ENCODE peak calls at places on chromosomes 13 and 19, in six cellular contexts. F, A, P, N, Z and J are unnamed samples.

GRCh38 chr19:6711078-6711361 is 9.4 kb downstream of the C3 start:
- DNase-seq in Z (no peak), P (no peak), F (no peak), A (no peak), N (no peak), J (no peak)

GRCh38 chr13:65784088-65784816 is 1445.9 kb downstream of the PCDH9 start:
- DNase-seq in A (no peak), F (no peak), N (no peak), P (no peak), Z (no peak), J (no peak)

GRCh38 chr13:74768521-74769090 is 634.4 kb upstream of the KLF12 start:
- DNase-seq in P (no peak), F (no peak), A (no peak), Z (no peak), N (no peak), J (no peak)

GRCh38 chr13:43697323-43697722 is 89.4 kb downstream of the ENOX1 start:
- DNase-seq in F (no peak), P (no peak), Z (no peak), A (no peak), N (no peak), J (no peak)

GRCh38 chr13:87669379-87669978 is 1.7 kb upstream of the SLITRK5 start:
- DNase-seq in N (no peak), P (peak), F (peak), A (peak), Z (no peak), J (peak)

GRCh38 chr19:50724522-50725217 is 1.5 kb downstream of the CLEC11A start:
- DNase-seq in N (peak), F (peak), Z (peak), A (peak), P (peak), J (peak)

GRCh38 chr13:112144616-112145220 is 77.8 kb downstream of the SOX1 start:
- DNase-seq in P (no peak), N (no peak), Z (no peak), A (no peak), F (no peak), J (no peak)

GRCh38 chr13:52361225-52361624 is 44.7 kb downstream of the THSD1 start:
- DNase-seq in F (no peak), P (no peak), A (no peak), N (no peak), Z (no peak), J (no peak)

GRCh38 chr13:49435992-49436391 is 7.9 kb downstream of the CAB39L start:
- DNase-seq in P (peak), N (no peak), Z (no peak), F (no peak), A (no peak), J (no peak)

GRCh38 chr19:3515891-3516422 is 9.8 kb downstream of the FZR1 start:
- DNase-seq in N (no peak), F (no peak), P (peak), A (no peak), Z (no peak), J (no peak)

GRCh38 chr13:22454586-22454985 is 726.2 kb upstream of the SGCG start:
- DNase-seq in Z (no peak), F (peak), A (peak), N (peak), P (no peak), J (peak)

GRCh38 chr19:31499826-31500539 is 150.7 kb upstream of the TSHZ3 start:
- DNase-seq in N (no peak), P (no peak), F (no peak), Z (no peak), A (no peak), J (no peak)

GRCh38 chr19:46350029-46350757 is 3.3 kb downstream of the PPP5C start:
- DNase-seq in P (no peak), Z (no peak), A (no peak), N (no peak), F (no peak), J (no peak)

GRCh38 chr19:30577551-30578090 is 205.4 kb downstream of the ZNF536 start:
- DNase-seq in Z (no peak), P (no peak), A (no peak), N (no peak), F (no peak), J (no peak)

GRCh38 chr19:1942078-1942933 is 1.3 kb downstream of the CSNK1G2 start:
- DNase-seq in Z (peak), P (peak), A (peak), F (peak), N (no peak), J (peak)

GRCh38 chr19:16324384-16325160 is at the start of gene KLF2:
- DNase-seq in Z (peak), N (no peak), A (peak), P (peak), F (peak), J (peak)

GRCh38 chr13:34371645-34372044 is 553.7 kb downstream of the RFC3 start:
- DNase-seq in N (no peak), P (no peak), F (no peak), A (no peak), Z (no peak), J (no peak)

GRCh38 chr13:27117158-27117557 is 54.5 kb downstream of the USP12 start:
- DNase-seq in Z (no peak), N (no peak), A (no peak), P (peak), F (no peak), J (no peak)

GRCh38 chr13:112892759-112893569 is 76.0 kb upstream of the MCF2L start:
- DNase-seq in A (no peak), P (no peak), F (no peak), N (no peak), Z (peak), J (no peak)

GRCh38 chr19:16367269-16367683 is 42.6 kb downstream of the KLF2 start:
- DNase-seq in Z (no peak), N (no peak), F (no peak), A (no peak), P (no peak), J (no peak)

GRCh38 chr19:38977445-38978314 is 2.1 kb upstream of the FBXO17 start:
- DNase-seq in P (peak), F (peak), Z (no peak), A (no peak), N (no peak), J (no peak)

GRCh38 chr13:33204130-33204927 is 81.2 kb downstream of the STARD13 start:
- DNase-seq in F (peak), A (no peak), Z (no peak), P (peak), N (no peak), J (no peak)

GRCh38 chr19:47573076-47574026 is at the start of gene ZNF541:
- DNase-seq in P (peak), F (no peak), Z (no peak), A (no peak), N (no peak), J (peak)

GRCh38 chr13:51258612-51259358 is 36.6 kb downstream of the FAM124A start:
- DNase-seq in A (no peak), Z (no peak), N (no peak), P (no peak), F (no peak), J (peak)

GRCh38 chr19:15147090-15147489 is 39.9 kb downstream of the SYDE1 start:
- DNase-seq in Z (no peak), A (no peak), P (no peak), N (no peak), F (no peak), J (no peak)

GRCh38 chr13:94195715-94196114 is 283.8 kb downstream of the DCT start:
- DNase-seq in Z (no peak), A (no peak), P (peak), N (no peak), F (peak), J (no peak)

GRCh38 chr19:55679343-55680257 is 4.6 kb downstream of the EPN1 start:
- DNase-seq in P (peak), A (no peak), F (no peak), N (no peak), Z (no peak), J (no peak)

GRCh38 chr19:47446534-47447469 is 24.9 kb downstream of the SLC8A2 start:
- DNase-seq in F (peak), A (peak), N (peak), P (no peak), Z (no peak), J (no peak)

GRCh38 chr19:485122-485521 is 11.2 kb upstream of the MADCAM1 start:
- DNase-seq in Z (no peak), F (no peak), A (no peak), N (no peak), P (no peak), J (no peak)
- H3K14ac ChIP-seq in Z (peak), F (peak), A (no peak), N (no peak), P (no peak), J (no peak)

DNA sequence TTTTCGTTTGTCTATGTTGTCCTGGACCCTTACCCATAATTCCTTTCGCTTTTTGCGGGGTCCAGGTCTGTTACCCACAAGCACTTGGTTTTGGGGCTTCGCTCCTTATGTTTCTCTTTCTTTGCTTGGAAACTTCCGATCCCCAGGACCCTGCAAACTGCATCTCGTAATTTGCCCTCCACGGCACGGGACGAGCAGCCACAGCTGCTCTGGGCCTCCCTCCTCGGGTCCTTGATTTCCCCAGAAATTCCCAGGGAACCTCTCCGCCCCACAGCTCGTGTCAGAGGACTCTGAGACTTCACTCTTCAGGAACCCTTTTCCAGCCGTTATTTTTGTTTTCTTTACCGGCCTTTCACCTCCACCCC is 599 bp downstream of the SNRNP70 start:
- DNase-seq in Z (no peak), N (no peak), A (no peak), P (no peak), F (no peak), J (no peak)
- H3K27ac ChIP-seq in Z (peak), N (peak), A (no peak), P (peak), F (peak), J (peak)

GRCh38 chr13:108777421-108778420 is 148.3 kb downstream of the MYO16 start:
- DNase-seq in P (peak), N (peak), F (peak), A (peak), Z (peak), J (no peak)
- H2BK120ac ChIP-seq in P (peak), N (no peak), F (no peak), A (no peak), Z (no peak), J (peak)

GRCh38 chr13:81781471-81781870 is 1440.5 kb upstream of the SPRY2 start:
- DNase-seq in A (no peak), P (no peak), N (no peak), F (no peak), Z (no peak), J (no peak)
- H3K14ac ChIP-seq in A (no peak), P (no peak), N (no peak), F (no peak), Z (no peak), J (no peak)

DNA sequence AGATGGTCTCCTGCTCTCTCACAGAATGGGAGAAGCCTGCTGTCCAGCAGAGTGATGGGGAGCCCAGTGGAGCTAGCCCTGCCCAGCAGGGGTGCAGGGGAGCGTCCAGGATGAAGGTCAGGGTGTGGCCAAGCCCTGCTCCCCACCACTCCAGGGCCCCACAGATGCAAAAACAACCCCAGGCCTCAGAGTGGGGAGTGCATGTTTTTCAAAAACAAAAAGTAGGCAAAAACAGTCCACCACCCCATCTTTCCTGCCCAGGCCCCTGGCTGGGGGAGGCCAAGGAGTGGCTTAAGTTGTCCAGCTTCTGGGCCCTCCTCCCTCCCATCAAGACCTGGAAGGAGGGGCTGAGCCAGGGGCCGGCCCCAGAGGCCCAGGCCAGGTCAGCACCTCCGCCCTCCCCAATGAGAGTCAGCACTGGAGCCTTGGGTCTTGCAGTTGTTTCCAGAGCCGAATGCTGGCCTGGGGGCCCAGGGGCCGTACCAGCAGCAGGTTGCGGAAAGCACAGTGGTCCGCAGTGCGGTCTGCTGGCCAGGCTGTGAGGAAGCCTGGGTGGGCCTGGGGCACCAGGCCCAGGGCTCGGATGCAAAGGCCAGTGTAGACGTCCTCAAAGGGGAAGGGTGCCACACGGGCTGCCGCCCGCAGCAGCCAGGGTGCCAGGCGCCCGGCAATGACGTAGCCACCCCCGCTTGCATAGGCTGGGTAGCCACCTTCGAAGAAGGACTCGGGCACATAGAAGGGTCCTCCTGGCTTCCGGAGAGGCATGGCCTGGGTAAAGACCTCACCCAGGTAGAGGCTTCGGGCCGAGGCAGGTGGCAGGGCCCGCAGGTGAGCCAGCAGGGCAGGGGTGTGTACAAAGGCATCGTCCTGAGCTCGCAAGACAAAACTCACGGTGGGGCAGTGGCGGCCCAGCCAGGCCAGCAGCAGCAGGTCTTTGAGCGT is 1.7 kb downstream of the B3GNT8 start:
- DNase-seq in F (no peak), Z (no peak), N (no peak), P (no peak), A (no peak), J (no peak)
- H3K27ac ChIP-seq in F (no peak), Z (no peak), N (no peak), P (no peak), A (no peak), J (no peak)

GRCh38 chr13:98143157-98143553 is 261 bp downstream of the FARP1 start:
- DNase-seq in F (no peak), P (no peak), A (peak), Z (peak), N (no peak), J (no peak)

GRCh38 chr13:98142427-98143156 is at the start of gene FARP1:
- DNase-seq in A (peak), F (peak), N (no peak), Z (peak), P (peak), J (peak)

GRCh38 chr13:98141938-98142426 is 912 bp upstream of the FARP1 start:
- DNase-seq in P (no peak), F (peak), N (no peak), A (peak), Z (peak), J (peak)

GRCh38 chr13:98144501-98145350 is 1.8 kb downstream of the FARP1 start:
- DNase-seq in Z (peak), A (peak), N (no peak), F (peak), P (peak), J (no peak)

DNA sequence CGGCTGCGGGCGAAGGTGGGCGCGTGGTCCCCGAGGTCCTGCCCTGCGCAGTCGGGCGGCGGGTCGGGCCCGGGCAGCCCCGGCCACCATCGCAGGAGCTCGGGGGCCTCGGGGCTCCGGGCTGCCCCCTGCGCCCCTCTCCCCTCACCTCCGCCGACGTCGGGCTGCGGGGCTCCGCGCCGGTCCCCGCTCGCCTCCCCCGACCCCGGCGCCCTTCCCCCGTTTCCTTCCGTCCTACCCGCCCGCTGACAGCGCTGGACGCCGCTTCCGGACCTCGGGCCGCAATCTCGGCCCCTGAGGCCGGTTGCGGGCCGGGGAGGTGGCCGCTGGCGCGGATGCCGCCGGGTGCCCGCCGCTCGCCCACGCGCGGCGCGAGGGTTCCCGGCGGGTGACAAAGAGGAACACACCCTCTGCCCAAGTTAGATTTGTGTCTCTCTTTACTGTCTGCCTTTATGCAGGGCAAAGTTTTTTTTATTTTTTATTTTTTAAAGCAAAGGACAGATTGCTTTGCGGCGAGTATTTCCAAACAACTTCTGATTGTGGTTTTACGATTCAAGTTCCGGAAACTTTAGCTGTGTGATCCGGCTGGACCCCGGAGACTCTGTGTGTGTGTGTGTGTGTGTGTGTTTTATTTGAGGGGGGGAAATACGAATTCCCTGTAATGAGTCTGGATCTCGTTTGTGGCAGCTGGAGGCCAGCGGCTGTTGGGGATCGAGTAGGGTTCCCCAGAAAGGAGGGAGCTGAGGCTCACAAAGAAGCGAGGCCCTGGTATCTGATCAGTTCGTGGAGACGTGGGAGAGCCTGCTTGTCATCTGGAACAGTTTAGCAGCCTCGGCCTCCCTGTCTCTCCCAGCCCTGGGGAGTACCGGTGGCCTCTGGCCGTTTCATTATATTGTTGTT is 957 bp downstream of the FARP1 start:
- DNase-seq in A (no peak), Z (no peak), N (no peak), P (peak), F (peak), J (peak)
- H2BK120ac ChIP-seq in A (no peak), Z (no peak), N (no peak), P (peak), F (peak), J (peak)

GRCh38 chr19:51729781-51730180 is 6.0 kb upstream of the HAS1 start:
- DNase-seq in N (no peak), Z (no peak), P (no peak), A (no peak), F (no peak), J (no peak)
- H3K14ac ChIP-seq in N (no peak), Z (no peak), P (no peak), A (no peak), F (no peak), J (no peak)

GRCh38 chr13:114128624-114129522 is 3.5 kb downstream of the RASA3 start:
- DNase-seq in A (no peak), P (peak), F (peak), Z (no peak), N (no peak), J (peak)

GRCh38 chr13:114127473-114128347 is 4.7 kb downstream of the RASA3 start:
- DNase-seq in A (no peak), P (no peak), N (no peak), F (no peak), Z (no peak), J (no peak)

GRCh38 chr13:114125589-114125988 is 6.8 kb downstream of the RASA3 start:
- DNase-seq in F (no peak), A (no peak), N (no peak), Z (no peak), P (no peak), J (no peak)

GRCh38 chr13:114128348-114128623 is 4.1 kb downstream of the RASA3 start:
- DNase-seq in A (no peak), Z (no peak), P (no peak), F (no peak), N (no peak), J (no peak)

GRCh38 chr13:114126789-114127472 is 5.5 kb downstream of the RASA3 start:
- DNase-seq in F (no peak), N (no peak), A (no peak), Z (no peak), P (no peak), J (no peak)
- H3K27ac ChIP-seq in F (peak), N (no peak), A (no peak), Z (no peak), P (peak), J (no peak)